ENCODE peak calls at places on chromosomes 6 and 20, in six cellular contexts. S, Q, E, F, I and Y are unnamed samples.

GRCh38 chr20:18743665-18744440 is 69.7 kb upstream of the SCP2D1 start:
- DNase-seq in S (no peak), Q (no peak), E (no peak), F (no peak), I (no peak), Y (no peak)

GRCh38 chr20:25148982-25149846 is 46.3 kb upstream of the ENTPD6 start:
- DNase-seq in S (no peak), Q (no peak), E (no peak), F (peak), I (no peak), Y (no peak)

GRCh38 chr6:131627724-131628682 is at the start of gene MED23:
- DNase-seq in S (peak), Q (peak), E (peak), F (peak), I (peak), Y (peak)

GRCh38 chr6:7887278-7887991 is 23.2 kb downstream of the TXNDC5 start:
- DNase-seq in S (no peak), Q (no peak), E (no peak), F (no peak), I (no peak), Y (no peak)

GRCh38 chr6:112571886-112572285 is 224.8 kb downstream of the RFPL4B start:
- DNase-seq in S (no peak), Q (no peak), E (peak), F (peak), I (no peak), Y (peak)

GRCh38 chr6:21522007-21522758 is 71.4 kb upstream of the SOX4 start:
- DNase-seq in S (no peak), Q (no peak), E (no peak), F (no peak), I (no peak), Y (no peak)

GRCh38 chr20:63360850-63361497 is at the start of gene CHRNA4:
- DNase-seq in S (no peak), Q (no peak), E (no peak), F (no peak), I (peak), Y (no peak)

GRCh38 chr6:42047790-42048405 is 2.4 kb upstream of the TAF8 start:
- DNase-seq in S (no peak), Q (no peak), E (no peak), F (no peak), I (no peak), Y (no peak)

GRCh38 chr6:144528605-144529425 is 243.7 kb downstream of the UTRN start:
- DNase-seq in S (no peak), Q (peak), E (no peak), F (peak), I (no peak), Y (peak)

GRCh38 chr6:162331911-162332310 is 395.7 kb downstream of the PRKN start:
- DNase-seq in S (no peak), Q (no peak), E (no peak), F (no peak), I (no peak), Y (no peak)

GRCh38 chr6:15453186-15453585 is 207.3 kb downstream of the JARID2 start:
- DNase-seq in S (no peak), Q (no peak), E (no peak), F (no peak), I (no peak), Y (no peak)

GRCh38 chr6:112986270-112986669 is 639.1 kb downstream of the RFPL4B start:
- DNase-seq in S (no peak), Q (no peak), E (no peak), F (no peak), I (no peak), Y (no peak)

GRCh38 chr6:1418471-1419191 is 29.3 kb downstream of the FOXF2 start:
- DNase-seq in S (no peak), Q (no peak), E (no peak), F (peak), I (no peak), Y (no peak)

GRCh38 chr6:167094436-167094819 is 28.5 kb upstream of the CCR6 start:
- DNase-seq in S (no peak), Q (peak), E (no peak), F (no peak), I (no peak), Y (peak)

GRCh38 chr20:59771506-59772372 is 161.7 kb downstream of the SYCP2 start:
- DNase-seq in S (no peak), Q (no peak), E (no peak), F (no peak), I (no peak), Y (no peak)

GRCh38 chr6:11317885-11318771 is 85.7 kb upstream of the NEDD9 start:
- DNase-seq in S (no peak), Q (peak), E (peak), F (peak), I (peak), Y (peak)

GRCh38 chr20:53152228-53152627 is 180.1 kb downstream of the TSHZ2 start:
- DNase-seq in S (no peak), Q (no peak), E (no peak), F (no peak), I (no peak), Y (no peak)

GRCh38 chr6:170221052-170221752 is 69.7 kb downstream of the DLL1 start:
- DNase-seq in S (peak), Q (no peak), E (no peak), F (no peak), I (no peak), Y (no peak)

GRCh38 chr20:48648482-48649051 is 179.2 kb downstream of the PREX1 start:
- DNase-seq in S (no peak), Q (no peak), E (no peak), F (no peak), I (no peak), Y (no peak)

GRCh38 chr20:24657211-24657610 is 187.8 kb downstream of the SYNDIG1 start:
- DNase-seq in S (peak), Q (peak), E (no peak), F (no peak), I (peak), Y (peak)

GRCh38 chr6:145115638-145116037 is 619.7 kb downstream of the EPM2A start:
- DNase-seq in S (no peak), Q (no peak), E (no peak), F (no peak), I (no peak), Y (no peak)

GRCh38 chr20:34362502-34363061 is 491 bp upstream of the ITCH start:
- DNase-seq in S (no peak), Q (no peak), E (no peak), F (no peak), I (no peak), Y (no peak)

GRCh38 chr20:22560817-22561216 is 23.6 kb downstream of the FOXA2 start:
- DNase-seq in S (no peak), Q (no peak), E (no peak), F (no peak), I (no peak), Y (no peak)

GRCh38 chr6:37653229-37653628 is 44.5 kb downstream of the MDGA1 start:
- DNase-seq in S (no peak), Q (no peak), E (no peak), F (no peak), I (no peak), Y (no peak)

GRCh38 chr6:37651991-37652390 is 45.7 kb downstream of the MDGA1 start:
- DNase-seq in S (no peak), Q (no peak), E (no peak), F (no peak), I (no peak), Y (no peak)

GRCh38 chr6:37655666-37656065 is 42.0 kb downstream of the MDGA1 start:
- DNase-seq in S (no peak), Q (no peak), E (no peak), F (no peak), I (no peak), Y (no peak)

GRCh38 chr6:37654727-37655500 is 42.8 kb downstream of the MDGA1 start:
- DNase-seq in S (no peak), Q (no peak), E (no peak), F (no peak), I (no peak), Y (no peak)

DNA sequence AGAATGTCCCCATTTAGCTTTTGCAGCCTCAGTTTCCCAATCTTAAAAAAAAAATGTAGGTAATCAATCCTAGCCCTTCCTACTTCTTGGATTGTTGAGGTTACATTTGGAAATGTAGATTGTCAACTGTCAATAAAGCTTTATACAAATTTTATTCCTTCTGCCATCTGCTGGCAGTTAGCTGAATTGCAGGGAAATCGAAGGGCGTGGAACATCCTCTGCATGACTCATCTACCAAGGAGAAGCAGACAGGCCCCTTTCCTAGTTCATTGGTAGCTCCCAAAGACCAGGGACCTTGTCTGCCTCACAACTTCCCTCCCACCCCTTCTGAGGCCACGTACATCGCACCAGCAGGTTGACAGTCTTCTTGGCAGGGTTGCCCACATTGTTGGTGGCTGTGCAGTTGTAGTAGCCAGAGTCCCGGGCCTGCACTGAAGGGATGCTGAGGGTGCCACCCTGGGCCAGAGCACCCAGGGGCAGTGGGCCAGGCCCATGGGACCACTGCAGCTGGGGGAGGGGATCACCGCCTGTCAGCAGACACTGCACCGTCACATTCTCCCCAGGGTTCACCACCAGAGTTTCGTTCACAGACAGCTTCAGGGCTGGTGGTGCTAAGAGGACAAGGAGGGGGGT is 43.6 kb downstream of the MDGA1 start:
- DNase-seq in S (no peak), Q (peak), E (no peak), F (no peak), I (peak), Y (peak)
- TF ChIP-seq CTCF in S (no peak), Q (peak), E (peak), F (peak), I (peak), Y (peak)

DNA sequence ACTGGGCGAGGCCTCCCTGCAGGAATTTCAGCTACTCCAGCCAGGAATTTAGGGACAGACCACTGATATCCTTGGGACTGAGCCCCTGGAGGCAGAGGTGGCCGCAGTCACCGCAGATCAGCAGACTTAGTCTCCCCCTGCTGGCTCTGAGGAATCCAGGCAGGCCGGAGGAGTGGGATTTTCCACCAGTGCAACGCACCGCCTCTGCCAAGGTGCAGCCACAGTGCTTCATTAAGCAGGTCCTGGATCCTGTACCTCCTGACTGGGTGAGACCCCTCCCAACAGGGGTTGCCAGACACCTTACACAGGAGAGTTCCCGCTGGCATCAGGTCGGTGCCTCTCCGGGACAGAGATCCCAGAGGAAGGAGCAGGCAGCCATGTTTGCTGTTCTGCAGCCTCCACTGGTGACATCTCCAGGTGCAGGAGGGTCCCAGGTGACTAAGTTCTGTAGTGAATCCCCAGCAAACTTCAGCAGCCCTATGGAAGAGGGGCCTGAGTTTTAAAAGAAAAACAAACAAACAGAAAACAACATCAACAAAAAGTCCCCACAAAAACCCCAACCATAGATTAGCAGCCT is 515.2 kb downstream of the FRK start:
- DNase-seq in S (no peak), Q (no peak), E (no peak), F (no peak), I (peak), Y (no peak)
- TF ChIP-seq CTCF in S (no peak), Q (no peak), E (peak), F (peak), I (peak), Y (no peak)

GRCh38 chr6:107803957-107804356 is 20.2 kb downstream of the SCML4 start:
- DNase-seq in S (no peak), Q (no peak), E (no peak), F (no peak), I (no peak), Y (no peak)

GRCh38 chr6:107805504-107805903 is 18.6 kb downstream of the SCML4 start:
- DNase-seq in S (no peak), Q (no peak), E (no peak), F (no peak), I (no peak), Y (no peak)

GRCh38 chr6:107794771-107795170 is 29.3 kb downstream of the SCML4 start:
- DNase-seq in S (no peak), Q (no peak), E (no peak), F (no peak), I (no peak), Y (no peak)

GRCh38 chr6:107801195-107801594 is 22.9 kb downstream of the SCML4 start:
- DNase-seq in S (no peak), Q (no peak), E (no peak), F (no peak), I (no peak), Y (no peak)

GRCh38 chr6:107800564-107801164 is 23.4 kb downstream of the SCML4 start:
- DNase-seq in S (no peak), Q (no peak), E (no peak), F (no peak), I (no peak), Y (peak)
- TF ChIP-seq CTCF in S (no peak), Q (peak), E (no peak), F (peak), I (no peak), Y (peak)

GRCh38 chr6:35259194-35259945 is at the start of gene ZNF76:
- DNase-seq in S (peak), Q (peak), E (peak), F (peak), I (peak), Y (peak)

GRCh38 chr6:35259946-35260626 is 551 bp downstream of the ZNF76 start:
- DNase-seq in S (peak), Q (no peak), E (no peak), F (peak), I (peak), Y (peak)

GRCh38 chr6:35258336-35258735 is 1.2 kb upstream of the ZNF76 start:
- DNase-seq in S (no peak), Q (no peak), E (no peak), F (no peak), I (no peak), Y (no peak)

GRCh38 chr6:35260642-35261570 is 1.4 kb downstream of the ZNF76 start:
- DNase-seq in S (no peak), Q (no peak), E (no peak), F (no peak), I (no peak), Y (peak)

GRCh38 chr6:35258858-35259193 is 709 bp upstream of the ZNF76 start:
- DNase-seq in S (no peak), Q (peak), E (no peak), F (no peak), I (no peak), Y (peak)
- TF ChIP-seq CTCF in S (no peak), Q (peak), E (peak), F (peak), I (no peak), Y (peak)

GRCh38 chr6:132816665-132817064 is 2.3 kb downstream of the RPS12 start:
- DNase-seq in S (no peak), Q (no peak), E (no peak), F (no peak), I (no peak), Y (no peak)
- TF ChIP-seq CTCF in S (no peak), Q (no peak), E (no peak), F (no peak), I (no peak), Y (no peak)